ENCODE peak calls at places on chromosome 9, in five cellular contexts. One of them, this sample, is unnamed.
A peak's percentile ranks its signal among the peaks of the same experiment; 100 is the strongest.

GRCh38 chr9:89885156-89885555 is 280.3 kb downstream of the GADD45G start:
- DNase-seq in right lobe of liver: no peak
- DNase-seq in H54: no peak
- DNase-seq in activated gamma-delta T cell treated with Interleukin-2 at 50 U/mL for 16 hours: no peak
- DNase-seq in stimulated activated CD4-positive, alpha-beta T cell treated with anti-CD3 and anti-CD28 coated beads, Interleukin-15, amount 100 ng/mL, for 1 hour: no peak
- DNase-seq in this sample: peak; percentile 41

GRCh38 chr9:107345327-107345726 is 62.2 kb downstream of the RAD23B start:
- DNase-seq in H54: no peak
- DNase-seq in stimulated activated CD4-positive, alpha-beta T cell treated with anti-CD3 and anti-CD28 coated beads, Interleukin-15, amount 100 ng/mL, for 1 hour: no peak
- DNase-seq in right lobe of liver: no peak
- DNase-seq in activated gamma-delta T cell treated with Interleukin-2 at 50 U/mL for 16 hours: no peak
- DNase-seq in this sample: no peak

GRCh38 chr9:14156046-14156445 is 157.9 kb downstream of the NFIB start:
- DNase-seq in right lobe of liver: no peak
- DNase-seq in activated gamma-delta T cell treated with Interleukin-2 at 50 U/mL for 16 hours: no peak
- DNase-seq in stimulated activated CD4-positive, alpha-beta T cell treated with anti-CD3 and anti-CD28 coated beads, Interleukin-15, amount 100 ng/mL, for 1 hour: no peak
- DNase-seq in H54: no peak
- DNase-seq in this sample: no peak

GRCh38 chr9:128902351-128903078 is 18.3 kb upstream of the PHYHD1 start:
- DNase-seq in H54: no peak
- DNase-seq in stimulated activated CD4-positive, alpha-beta T cell treated with anti-CD3 and anti-CD28 coated beads, Interleukin-15, amount 100 ng/mL, for 1 hour: peak; percentile 76
- DNase-seq in right lobe of liver: no peak
- DNase-seq in activated gamma-delta T cell treated with Interleukin-2 at 50 U/mL for 16 hours: peak; percentile 89
- DNase-seq in this sample: peak; percentile 97

GRCh38 chr9:126025973-126026372 is 278.8 kb downstream of the PBX3 start:
- DNase-seq in activated gamma-delta T cell treated with Interleukin-2 at 50 U/mL for 16 hours: no peak
- DNase-seq in right lobe of liver: no peak
- DNase-seq in stimulated activated CD4-positive, alpha-beta T cell treated with anti-CD3 and anti-CD28 coated beads, Interleukin-15, amount 100 ng/mL, for 1 hour: no peak
- DNase-seq in H54: no peak
- DNase-seq in this sample: peak; percentile 36

GRCh38 chr9:95249986-95250385 is 67.5 kb downstream of the FANCC start:
- DNase-seq in right lobe of liver: no peak
- DNase-seq in H54: no peak
- DNase-seq in stimulated activated CD4-positive, alpha-beta T cell treated with anti-CD3 and anti-CD28 coated beads, Interleukin-15, amount 100 ng/mL, for 1 hour: no peak
- DNase-seq in activated gamma-delta T cell treated with Interleukin-2 at 50 U/mL for 16 hours: no peak
- DNase-seq in this sample: no peak

GRCh38 chr9:101702257-101702656 is 36.2 kb downstream of the GRIN3A start:
- DNase-seq in right lobe of liver: no peak
- DNase-seq in H54: no peak
- DNase-seq in stimulated activated CD4-positive, alpha-beta T cell treated with anti-CD3 and anti-CD28 coated beads, Interleukin-15, amount 100 ng/mL, for 1 hour: no peak
- DNase-seq in activated gamma-delta T cell treated with Interleukin-2 at 50 U/mL for 16 hours: no peak
- DNase-seq in this sample: no peak

GRCh38 chr9:16182784-16183183 is 629.9 kb downstream of the CCDC171 start:
- DNase-seq in stimulated activated CD4-positive, alpha-beta T cell treated with anti-CD3 and anti-CD28 coated beads, Interleukin-15, amount 100 ng/mL, for 1 hour: no peak
- DNase-seq in right lobe of liver: no peak
- DNase-seq in activated gamma-delta T cell treated with Interleukin-2 at 50 U/mL for 16 hours: no peak
- DNase-seq in H54: no peak
- DNase-seq in this sample: no peak

GRCh38 chr9:128164332-128164885 is 4.3 kb downstream of the BBLN start:
- DNase-seq in H54: no peak
- DNase-seq in right lobe of liver: no peak
- DNase-seq in activated gamma-delta T cell treated with Interleukin-2 at 50 U/mL for 16 hours: no peak
- DNase-seq in stimulated activated CD4-positive, alpha-beta T cell treated with anti-CD3 and anti-CD28 coated beads, Interleukin-15, amount 100 ng/mL, for 1 hour: no peak
- DNase-seq in this sample: no peak

GRCh38 chr9:115213777-115214428 is 95.9 kb upstream of the TNC start:
- DNase-seq in H54: peak; percentile 35
- DNase-seq in stimulated activated CD4-positive, alpha-beta T cell treated with anti-CD3 and anti-CD28 coated beads, Interleukin-15, amount 100 ng/mL, for 1 hour: no peak
- DNase-seq in activated gamma-delta T cell treated with Interleukin-2 at 50 U/mL for 16 hours: no peak
- DNase-seq in right lobe of liver: no peak
- DNase-seq in this sample: no peak

GRCh38 chr9:17057729-17058128 is 77.1 kb upstream of the CNTLN start:
- DNase-seq in right lobe of liver: no peak
- DNase-seq in stimulated activated CD4-positive, alpha-beta T cell treated with anti-CD3 and anti-CD28 coated beads, Interleukin-15, amount 100 ng/mL, for 1 hour: no peak
- DNase-seq in H54: no peak
- DNase-seq in activated gamma-delta T cell treated with Interleukin-2 at 50 U/mL for 16 hours: no peak
- DNase-seq in this sample: no peak

GRCh38 chr9:65420771-65421170 is 135.8 kb upstream of the FOXD4L5 start:
- DNase-seq in H54: no peak
- DNase-seq in activated gamma-delta T cell treated with Interleukin-2 at 50 U/mL for 16 hours: no peak
- DNase-seq in stimulated activated CD4-positive, alpha-beta T cell treated with anti-CD3 and anti-CD28 coated beads, Interleukin-15, amount 100 ng/mL, for 1 hour: no peak
- DNase-seq in right lobe of liver: no peak
- DNase-seq in this sample: no peak

GRCh38 chr9:70840266-70840665 is 281.2 kb downstream of the TRPM3 start:
- DNase-seq in H54: no peak
- DNase-seq in stimulated activated CD4-positive, alpha-beta T cell treated with anti-CD3 and anti-CD28 coated beads, Interleukin-15, amount 100 ng/mL, for 1 hour: no peak
- DNase-seq in activated gamma-delta T cell treated with Interleukin-2 at 50 U/mL for 16 hours: no peak
- DNase-seq in right lobe of liver: no peak
- DNase-seq in this sample: no peak

GRCh38 chr9:33250458-33250995 is 10.6 kb downstream of the SPINK4 start:
- DNase-seq in H54: no peak
- DNase-seq in stimulated activated CD4-positive, alpha-beta T cell treated with anti-CD3 and anti-CD28 coated beads, Interleukin-15, amount 100 ng/mL, for 1 hour: no peak
- DNase-seq in right lobe of liver: no peak
- DNase-seq in activated gamma-delta T cell treated with Interleukin-2 at 50 U/mL for 16 hours: no peak
- DNase-seq in this sample: peak; percentile 14

GRCh38 chr9:14992516-14992915 is 82.3 kb upstream of the FREM1 start:
- DNase-seq in activated gamma-delta T cell treated with Interleukin-2 at 50 U/mL for 16 hours: no peak
- DNase-seq in stimulated activated CD4-positive, alpha-beta T cell treated with anti-CD3 and anti-CD28 coated beads, Interleukin-15, amount 100 ng/mL, for 1 hour: no peak
- DNase-seq in H54: no peak
- DNase-seq in right lobe of liver: no peak
- DNase-seq in this sample: no peak

GRCh38 chr9:93684806-93685553 is 108.6 kb downstream of the PHF2 start:
- DNase-seq in stimulated activated CD4-positive, alpha-beta T cell treated with anti-CD3 and anti-CD28 coated beads, Interleukin-15, amount 100 ng/mL, for 1 hour: no peak
- DNase-seq in activated gamma-delta T cell treated with Interleukin-2 at 50 U/mL for 16 hours: no peak
- DNase-seq in H54: no peak
- DNase-seq in right lobe of liver: no peak
- DNase-seq in this sample: peak; percentile 34

GRCh38 chr9:14692918-14693861 is at the start of gene ZDHHC21:
- DNase-seq in stimulated activated CD4-positive, alpha-beta T cell treated with anti-CD3 and anti-CD28 coated beads, Interleukin-15, amount 100 ng/mL, for 1 hour: peak; percentile 19
- DNase-seq in H54: peak; percentile 60
- DNase-seq in activated gamma-delta T cell treated with Interleukin-2 at 50 U/mL for 16 hours: peak; percentile 43
- DNase-seq in right lobe of liver: peak; percentile 87
- DNase-seq in this sample: peak; percentile 94

GRCh38 chr9:22214497-22215031 is 205.5 kb upstream of the CDKN2B start:
- DNase-seq in activated gamma-delta T cell treated with Interleukin-2 at 50 U/mL for 16 hours: no peak
- DNase-seq in stimulated activated CD4-positive, alpha-beta T cell treated with anti-CD3 and anti-CD28 coated beads, Interleukin-15, amount 100 ng/mL, for 1 hour: no peak
- DNase-seq in right lobe of liver: no peak
- DNase-seq in H54: no peak
- DNase-seq in this sample: no peak

GRCh38 chr9:69542942-69543704 is 129.0 kb downstream of the APBA1 start:
- DNase-seq in activated gamma-delta T cell treated with Interleukin-2 at 50 U/mL for 16 hours: no peak
- DNase-seq in H54: no peak
- DNase-seq in right lobe of liver: no peak
- DNase-seq in stimulated activated CD4-positive, alpha-beta T cell treated with anti-CD3 and anti-CD28 coated beads, Interleukin-15, amount 100 ng/mL, for 1 hour: no peak
- DNase-seq in this sample: no peak

GRCh38 chr9:126861707-126862460 is 1.4 kb downstream of the ZBTB34 start:
- DNase-seq in stimulated activated CD4-positive, alpha-beta T cell treated with anti-CD3 and anti-CD28 coated beads, Interleukin-15, amount 100 ng/mL, for 1 hour: no peak
- DNase-seq in activated gamma-delta T cell treated with Interleukin-2 at 50 U/mL for 16 hours: no peak
- DNase-seq in right lobe of liver: no peak
- DNase-seq in H54: no peak
- DNase-seq in this sample: peak; percentile 72

GRCh38 chr9:96720435-96720834 is 57.5 kb downstream of the ZNF510 start:
- DNase-seq in H54: no peak
- DNase-seq in activated gamma-delta T cell treated with Interleukin-2 at 50 U/mL for 16 hours: no peak
- DNase-seq in stimulated activated CD4-positive, alpha-beta T cell treated with anti-CD3 and anti-CD28 coated beads, Interleukin-15, amount 100 ng/mL, for 1 hour: no peak
- DNase-seq in right lobe of liver: no peak
- DNase-seq in this sample: no peak

GRCh38 chr9:32866292-32866691 is 83.0 kb downstream of the TMEM215 start:
- DNase-seq in H54: no peak
- DNase-seq in stimulated activated CD4-positive, alpha-beta T cell treated with anti-CD3 and anti-CD28 coated beads, Interleukin-15, amount 100 ng/mL, for 1 hour: no peak
- DNase-seq in activated gamma-delta T cell treated with Interleukin-2 at 50 U/mL for 16 hours: no peak
- DNase-seq in right lobe of liver: no peak
- DNase-seq in this sample: no peak